ENCODE peak calls at places on chromosomes 11 and 22, in nine cellular contexts. R is heart left ventricle; W is SJCRH30; X is Peyer's patch; Z is CD8-positive, alpha-beta memory T cell; N is PC-3; U is astrocyte; S is A549; P is psoas muscle. E is an unnamed sample.

GRCh38 chr11:2685051-2685450 is 14.7 kb downstream of the KCNQ1OT1 start:
- DNase-seq in W (no peak), S (no peak), N (no peak), R (no peak), P (no peak), Z (no peak), X (no peak), U (no peak), E (peak; percentile 5)

GRCh38 chr11:126723665-126724045 is 276.9 kb downstream of the KIRREL3 start:
- DNase-seq in X (no peak), Z (no peak), P (no peak), N (no peak), R (no peak), U (peak; percentile 52), S (no peak), W (no peak), E (no peak)

GRCh38 chr11:41612415-41612814 is 153.0 kb upstream of the LRRC4C start:
- DNase-seq in U (peak; percentile 13), R (no peak), X (no peak), W (no peak), N (peak; percentile 54), P (no peak), Z (no peak), S (no peak), E (no peak)

GRCh38 chr11:2428322-2428795 is 16.0 kb downstream of the TRPM5 start:
- DNase-seq in X (peak; percentile 91), W (peak; percentile 60), N (peak; percentile 67), Z (peak; percentile 90), U (peak; percentile 7), R (peak; percentile 67), P (peak; percentile 66), S (peak; percentile 68), E (peak; percentile 50)

GRCh38 chr11:765025-765801 is 12.1 kb downstream of the GATD1 start:
- DNase-seq in R (no peak), X (peak; percentile 56), N (peak; percentile 61), P (peak; percentile 57), Z (peak; percentile 75), U (no peak), S (peak; percentile 60), W (peak; percentile 59), E (peak; percentile 54)

GRCh38 chr11:108824601-108825000 is 159.7 kb downstream of the DDX10 start:
- DNase-seq in Z (no peak), R (no peak), S (no peak), W (no peak), U (no peak), P (no peak), N (no peak), X (no peak), E (no peak)

GRCh38 chr22:43550024-43550620 is 138.3 kb downstream of the MPPED1 start:
- DNase-seq in N (no peak), U (no peak), P (no peak), W (no peak), S (no peak), R (no peak), X (no peak), Z (no peak), E (no peak)

GRCh38 chr22:24420977-24421343 is 6.4 kb upstream of the ADORA2A start:
- DNase-seq in S (no peak), Z (no peak), X (no peak), W (no peak), N (no peak), R (no peak), P (no peak), U (no peak), E (no peak)

GRCh38 chr11:110296226-110297081 is at the start of gene RDX:
- DNase-seq in Z (peak; percentile 68), X (peak; percentile 59), R (peak; percentile 84), P (peak; percentile 79), W (peak; percentile 88), S (peak; percentile 70), U (peak; percentile 74), N (peak; percentile 88), E (peak; percentile 47)

GRCh38 chr11:110297082-110297725 is 790 bp upstream of the RDX start:
- DNase-seq in R (no peak), P (no peak), X (no peak), S (no peak), Z (no peak), U (no peak), N (peak; percentile 80), W (peak; percentile 9), E (no peak)

GRCh38 chr11:110297726-110298297 is 1.4 kb upstream of the RDX start:
- DNase-seq in S (no peak), N (peak; percentile 48), W (no peak), X (no peak), P (no peak), R (no peak), U (no peak), Z (no peak), E (no peak)

GRCh38 chr11:110299006-110299785 is 2.8 kb upstream of the RDX start:
- DNase-seq in U (no peak), X (no peak), W (no peak), S (no peak), Z (no peak), P (no peak), N (no peak), R (no peak), E (no peak)

DNA sequence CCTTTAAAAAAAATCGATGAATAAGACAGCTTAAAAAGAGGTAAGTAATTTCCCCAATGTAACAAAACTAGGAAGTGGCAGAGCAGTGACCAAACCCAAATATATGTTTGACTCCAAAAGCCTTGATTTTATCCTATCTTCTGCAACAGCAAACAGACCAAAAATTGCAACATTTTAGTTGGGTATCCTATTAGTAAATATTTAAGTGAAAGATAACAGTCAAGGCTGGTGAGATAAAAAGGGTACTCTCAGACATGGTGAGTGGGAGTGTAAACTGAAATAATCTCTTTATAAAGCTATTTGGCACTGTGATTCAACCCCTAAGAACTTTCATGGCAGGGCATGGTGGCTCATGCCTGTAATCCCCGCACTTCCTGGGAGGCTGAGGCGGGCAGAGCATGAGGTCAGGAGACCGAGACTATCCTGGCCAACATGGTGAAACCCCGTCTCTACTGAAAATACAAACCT is 1.9 kb upstream of the RDX start:
- DNase-seq in R (no peak), P (no peak), U (no peak), S (no peak), N (peak; percentile 73), Z (no peak), X (no peak), W (no peak), E (no peak)
- H3K27ac ChIP-seq in R (no peak overlapping the region), P (no peak overlapping the region), U (no peak overlapping the region), S (peak overlapping the region; percentile 100), N (peak overlapping the region; percentile 91), Z (no peak overlapping the region), X (no peak overlapping the region), W (no peak overlapping the region), E (no peak overlapping the region)

GRCh38 chr22:22923930-22924329 is 36.3 kb downstream of the IGLL5 start:
- DNase-seq in W (no peak), S (no peak), X (no peak), R (no peak), P (no peak), U (no peak), N (no peak), Z (no peak), E (no peak)

GRCh38 chr22:22924369-22925145 is 36.9 kb downstream of the IGLL5 start:
- DNase-seq in U (no peak), R (no peak), Z (no peak), S (no peak), P (no peak), X (no peak), W (no peak), N (no peak), E (no peak)

GRCh38 chr22:22921575-22921974 is 34.0 kb downstream of the IGLL5 start:
- DNase-seq in S (no peak), U (no peak), Z (no peak), W (no peak), X (no peak), P (no peak), N (no peak), R (no peak), E (no peak)

GRCh38 chr22:22923379-22923778 is 35.8 kb downstream of the IGLL5 start:
- DNase-seq in S (no peak), Z (no peak), X (no peak), R (no peak), N (no peak), U (no peak), P (no peak), W (no peak), E (no peak)

DNA sequence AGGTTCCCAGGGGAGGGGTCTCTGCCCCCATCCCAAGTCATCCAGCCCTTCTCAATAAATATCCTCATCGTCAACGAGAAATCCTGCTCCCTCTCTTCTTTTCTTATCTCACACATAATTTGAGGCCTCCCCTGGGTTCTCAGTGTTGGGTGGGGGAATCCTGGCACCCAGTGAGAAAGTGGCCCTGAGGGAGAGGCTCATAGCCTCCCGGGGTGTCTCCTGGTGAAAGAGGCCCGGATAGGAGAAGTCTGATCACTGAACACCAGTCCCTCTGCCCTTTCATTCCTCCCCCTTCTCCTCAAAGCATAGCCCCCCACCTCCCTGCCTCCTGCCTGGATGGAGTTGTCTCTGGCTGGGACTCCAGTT is 35.3 kb downstream of the IGLL5 start:
- DNase-seq in S (no peak), N (no peak), Z (no peak), W (no peak), R (no peak), U (no peak), X (no peak), P (no peak), E (no peak)
- H3K4me1 ChIP-seq in S (no peaks in the 10 kb centered on the region), N (peaks cover 11% of the 10 kb centered on the region), Z (no peaks in the 10 kb centered on the region), W (peaks cover 23% of the 10 kb centered on the region), R (no peaks in the 10 kb centered on the region), U (no peaks in the 10 kb centered on the region), X (no peaks in the 10 kb centered on the region), P (no peaks in the 10 kb centered on the region), E (no peaks in the 10 kb centered on the region)

DNA sequence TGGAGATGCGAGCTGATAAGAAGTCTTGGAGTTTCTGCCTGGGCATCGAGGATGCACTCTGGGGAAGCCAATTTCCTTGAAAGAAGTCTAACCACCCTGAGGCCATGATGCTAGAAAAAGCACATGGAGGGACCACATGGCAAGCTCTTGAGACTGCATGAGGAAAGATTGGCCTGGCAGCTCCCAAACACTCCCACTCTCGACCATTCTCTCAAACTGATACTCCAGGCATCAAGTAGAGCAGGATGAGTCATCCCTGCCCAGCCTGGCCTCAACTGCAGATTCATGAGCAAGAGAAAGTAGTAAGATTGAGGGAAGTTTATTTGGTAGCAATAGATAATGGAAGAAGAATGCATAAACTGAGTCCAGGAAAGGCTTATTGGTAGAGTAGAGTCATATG is 194.3 kb downstream of the KIF18A start:
- DNase-seq in W (no peak), X (no peak), S (no peak), Z (no peak), N (peak; percentile 23), U (peak; percentile 75), P (no peak), R (no peak), E (no peak)
- H3K9me3 ChIP-seq in W (no peaks in the 10 kb centered on the region), X (no peaks in the 10 kb centered on the region), S (no peaks in the 10 kb centered on the region), Z (no peaks in the 10 kb centered on the region), N (no peaks in the 10 kb centered on the region), U (no peaks in the 10 kb centered on the region), P (no peaks in the 10 kb centered on the region), R (no peaks in the 10 kb centered on the region), E (no peaks in the 10 kb centered on the region)

GRCh38 chr11:118435893-118436624 is at the start of gene KMT2A:
- DNase-seq in S (peak; percentile 76), W (peak; percentile 95), N (peak; percentile 99), R (peak; percentile 98), P (peak; percentile 99), X (peak; percentile 91), Z (peak; percentile 94), U (peak; percentile 92), E (peak; percentile 94)

GRCh38 chr11:118434123-118434552 is 2.2 kb upstream of the KMT2A start:
- DNase-seq in N (no peak), X (no peak), Z (no peak), S (no peak), R (no peak), U (peak; percentile 52), P (no peak), W (no peak), E (no peak)

GRCh38 chr11:118436639-118437045 is 350 bp downstream of the KMT2A start:
- DNase-seq in W (peak; percentile 14), X (peak; percentile 24), R (peak; percentile 34), P (no peak), U (no peak), S (no peak), Z (peak; percentile 83), N (peak; percentile 15), E (no peak)

GRCh38 chr11:118435233-118435892 is 929 bp upstream of the KMT2A start:
- DNase-seq in R (peak; percentile 56), U (peak; percentile 26), N (peak; percentile 54), S (peak; percentile 29), Z (peak; percentile 77), W (peak; percentile 76), P (peak; percentile 39), X (peak; percentile 70), E (peak; percentile 14)

DNA sequence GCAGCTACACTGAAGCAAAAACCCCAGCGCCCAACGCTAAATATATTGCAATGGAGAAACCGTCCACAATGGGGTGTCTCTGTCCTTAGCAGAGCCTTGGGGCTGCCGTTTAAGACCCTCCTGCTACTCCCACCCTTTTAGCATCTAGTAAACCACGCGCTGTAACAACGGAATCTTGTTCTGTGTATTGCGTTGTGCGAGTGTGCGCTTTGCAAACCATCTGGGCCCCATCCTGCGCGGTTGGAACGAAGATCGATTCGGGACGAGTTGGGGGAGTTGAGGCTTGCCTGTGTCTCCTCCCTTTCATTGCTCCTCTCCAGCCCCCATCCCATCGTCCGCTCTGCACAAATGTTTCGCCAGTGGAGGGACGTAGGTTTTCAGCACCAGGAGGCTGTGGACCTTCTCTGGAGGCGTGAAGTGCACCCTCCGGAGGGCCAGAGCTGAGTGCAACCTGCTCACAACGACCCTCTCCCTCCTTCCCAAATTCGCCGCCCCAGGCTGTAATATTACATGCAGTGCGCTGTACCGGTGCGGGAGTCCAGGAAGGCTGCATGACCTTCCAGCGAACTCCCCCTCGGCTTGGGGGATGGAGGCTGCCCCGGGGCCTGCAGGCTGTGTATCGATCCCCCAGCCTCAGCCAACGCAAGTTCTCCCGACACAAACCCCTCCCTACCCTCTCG is 1.6 kb upstream of the KMT2A start:
- DNase-seq in S (no peak), Z (peak; percentile 69), P (peak; percentile 30), X (peak; percentile 35), U (peak; percentile 46), W (peak; percentile 38), N (peak; percentile 49), R (peak; percentile 40), E (peak; percentile 18)
- H3K27ac ChIP-seq in S (peak overlapping the region; percentile 99), Z (peak overlapping the region; percentile 68), P (peak overlapping the region; percentile 80), X (peak overlapping the region; percentile 92), U (no peak overlapping the region), W (peak overlapping the region; percentile 57), N (no peak overlapping the region), R (peak overlapping the region; percentile 93), E (peak overlapping the region; percentile 86)